ENCODE peak calls at places on chromosomes 1 and 21, in ten cellular contexts. M is OCI-LY7; B is left ventricle myocardium inferior; C is esophagus muscularis mucosa; J is CD8-positive, alpha-beta memory T cell; E is Peyer's patch; Y is BE2C; I is SJSA1; D is transverse colon; A is left lung. S is an unnamed sample.
A peak's percentile ranks its signal among the peaks of the same experiment; 100 is the strongest.

GRCh38 chr1:110647254-110647891 is 27.4 kb downstream of the KCNA3 start:
- DNase-seq in M (no peak), B (no peak), C (no peak), J (no peak), E (no peak), Y (no peak), I (no peak), D (no peak), A (no peak), S (no peak)

GRCh38 chr1:210234254-210234747 is 1.7 kb downstream of the SERTAD4 start:
- DNase-seq in M (no peak), B (no peak), C (peak; percentile 55), J (no peak), E (no peak), Y (no peak), I (no peak), D (no peak), A (no peak), S (no peak)

GRCh38 chr1:8716238-8716637 is 101.2 kb downstream of the RERE start:
- DNase-seq in M (no peak), B (no peak), C (no peak), J (no peak), E (no peak), Y (no peak), I (no peak), D (no peak), A (no peak), S (no peak)

GRCh38 chr1:203629509-203630082 is 3.0 kb downstream of the ATP2B4 start:
- DNase-seq in M (peak; percentile 59), B (peak; percentile 82), C (no peak), J (peak; percentile 50), E (peak; percentile 66), Y (peak; percentile 60), I (peak; percentile 67), D (peak; percentile 79), A (peak; percentile 73), S (peak; percentile 58)

GRCh38 chr21:42565206-42565810 is 51.7 kb downstream of the SLC37A1 start:
- DNase-seq in M (no peak), B (no peak), C (no peak), J (no peak), E (peak; percentile 14), Y (no peak), I (peak; percentile 37), D (peak; percentile 6), A (peak; percentile 19), S (no peak)

GRCh38 chr1:156794506-156795373 is 21.9 kb downstream of the SH2D2A start:
- DNase-seq in M (no peak), B (no peak), C (no peak), J (no peak), E (no peak), Y (no peak), I (no peak), D (no peak), A (no peak), S (no peak)

GRCh38 chr1:66274634-66275033 is 259.3 kb upstream of the SGIP1 start:
- DNase-seq in M (no peak), B (no peak), C (no peak), J (no peak), E (no peak), Y (no peak), I (no peak), D (no peak), A (no peak), S (no peak)

GRCh38 chr1:192133350-192133950 is 24.8 kb upstream of the RGS18 start:
- DNase-seq in M (no peak), B (no peak), C (no peak), J (no peak), E (no peak), Y (no peak), I (no peak), D (no peak), A (no peak), S (no peak)

GRCh38 chr1:155339515-155340111 is 18.9 kb downstream of the RUSC1 start:
- DNase-seq in M (no peak), B (no peak), C (no peak), J (no peak), E (no peak), Y (no peak), I (no peak), D (no peak), A (no peak), S (no peak)

GRCh38 chr1:150477320-150477719 is 9.9 kb upstream of the TARS2 start:
- DNase-seq in M (no peak), B (peak; percentile 31), C (no peak), J (no peak), E (no peak), Y (no peak), I (no peak), D (no peak), A (no peak), S (peak; percentile 77)

GRCh38 chr1:26375081-26375480 is 2.5 kb upstream of the ZNF683 start:
- DNase-seq in M (no peak), B (no peak), C (no peak), J (no peak), E (no peak), Y (no peak), I (no peak), D (no peak), A (no peak), S (no peak)

DNA sequence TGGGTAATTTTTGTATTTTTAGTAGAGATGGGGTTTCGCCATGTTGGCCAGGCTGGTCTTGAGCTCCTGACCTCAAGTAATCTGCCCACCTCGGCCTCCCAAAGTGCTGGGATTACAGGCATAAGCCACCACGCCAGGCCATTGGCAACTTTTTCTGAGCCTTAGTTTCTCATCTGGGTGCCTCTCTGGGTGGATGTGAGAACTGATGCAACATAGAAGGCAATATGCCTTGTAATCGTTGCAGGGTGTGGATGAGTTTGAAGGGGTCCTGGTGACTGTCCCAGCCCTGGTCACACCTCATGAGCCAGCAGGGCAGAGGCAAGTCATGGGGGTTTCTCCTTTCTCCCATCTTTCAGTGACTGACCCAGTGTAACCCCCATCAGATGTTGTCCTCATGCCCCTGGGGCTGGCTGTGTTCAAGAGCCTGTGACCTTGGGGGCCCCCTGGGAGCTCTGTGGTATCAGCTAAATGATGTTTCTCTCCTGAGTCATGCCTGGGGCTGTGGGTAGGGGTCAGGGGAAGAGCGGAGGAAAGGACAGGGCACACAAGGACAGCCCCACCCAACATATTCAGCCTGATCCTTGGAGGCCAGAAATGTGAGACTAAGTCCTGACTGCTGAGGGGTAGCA is 3.6 kb downstream of the COL9A2 start:
- DNase-seq in M (peak; percentile 71), B (no peak), C (no peak), J (no peak), E (peak; percentile 77), Y (no peak), I (no peak), D (no peak), A (no peak), S (no peak)
- H3K4me3 ChIP-seq in M (peak overlapping the region; percentile 3), B (no peak overlapping the region), C (no peak overlapping the region), J (no peak overlapping the region), E (no peak overlapping the region), Y (no peak overlapping the region), I (no peak overlapping the region), D (no peak overlapping the region), A (no peak overlapping the region), S (no peak overlapping the region)

DNA sequence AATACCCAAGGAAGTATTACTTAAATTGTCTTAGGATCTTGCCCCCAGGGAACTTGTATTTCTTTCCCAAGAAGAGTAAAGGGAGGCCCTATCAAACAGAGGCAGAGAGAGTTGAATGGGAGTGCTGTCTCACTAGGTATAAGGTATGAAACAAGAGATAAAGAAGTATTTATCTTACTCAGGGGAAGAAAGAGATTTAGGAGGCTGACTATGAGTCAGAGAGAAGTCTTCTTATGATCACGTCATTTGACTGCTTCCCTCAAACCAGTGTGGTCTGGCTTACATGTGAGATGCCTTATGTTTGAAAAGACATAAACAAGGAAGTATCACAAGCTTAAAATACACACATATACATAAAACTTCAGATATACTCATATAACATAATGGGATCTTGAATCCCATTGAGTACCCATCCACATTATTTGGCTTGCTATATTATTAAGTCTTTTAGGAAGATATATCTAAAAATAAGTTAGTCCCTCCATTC is 29.6 kb downstream of the DUSP10 start:
- DNase-seq in M (no peak), B (no peak), C (no peak), J (peak; percentile 16), E (peak; percentile 37), Y (no peak), I (no peak), D (no peak), A (no peak), S (no peak)
- H3K4me1 ChIP-seq in M (no peaks in the 10 kb centered on the region), B (peaks cover 37% of the 10 kb centered on the region), C (peaks cover 91% of the 10 kb centered on the region), J (peaks cover 64% of the 10 kb centered on the region), E (no peaks in the 10 kb centered on the region), Y (peaks cover 61% of the 10 kb centered on the region), I (peaks cover 48% of the 10 kb centered on the region), D (peaks cover 54% of the 10 kb centered on the region), A (peaks cover 16% of the 10 kb centered on the region), S (peaks cover 79% of the 10 kb centered on the region)

DNA sequence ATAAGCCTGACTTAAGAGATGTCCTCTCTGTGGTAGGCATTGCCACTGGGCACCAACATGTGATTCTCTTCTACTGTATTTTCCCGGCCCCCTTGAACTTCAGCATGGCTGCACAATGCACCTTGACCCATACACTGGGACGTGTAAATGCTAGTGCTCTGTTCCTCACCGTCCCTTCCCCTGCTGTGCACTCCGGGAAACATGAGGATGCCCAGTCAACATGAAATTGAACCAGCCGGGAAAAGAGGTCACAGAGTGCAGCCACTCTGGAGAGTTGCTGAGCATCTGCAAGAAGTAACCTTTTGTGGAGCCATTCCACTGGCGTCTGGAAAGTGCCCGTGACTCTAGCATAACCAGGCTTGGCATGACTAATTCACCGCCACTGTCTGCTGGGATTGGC is 646.7 kb downstream of the NPHP4 start:
- DNase-seq in M (no peak), B (no peak), C (no peak), J (no peak), E (no peak), Y (no peak), I (no peak), D (no peak), A (no peak), S (no peak)
- H3K4me3 ChIP-seq in M (no peak overlapping the region), B (no peak overlapping the region), C (no peak overlapping the region), J (no peak overlapping the region), E (no peak overlapping the region), Y (no peak overlapping the region), I (no peak overlapping the region), D (no peak overlapping the region), A (no peak overlapping the region), S (no peak overlapping the region)

GRCh38 chr1:12475158-12475934 is 142.7 kb downstream of the DHRS3 start:
- DNase-seq in M (no peak), B (no peak), C (no peak), J (no peak), E (no peak), Y (no peak), I (no peak), D (no peak), A (no peak), S (peak; percentile 49)
- H3K4me1 ChIP-seq in M (peaks cover 2% of the 10 kb centered on the region), B (peaks cover 100% of the 10 kb centered on the region), C (peaks cover 96% of the 10 kb centered on the region), J (peaks cover 100% of the 10 kb centered on the region), E (peaks cover 42% of the 10 kb centered on the region), Y (no peaks in the 10 kb centered on the region), I (peaks cover 62% of the 10 kb centered on the region), D (peaks cover 66% of the 10 kb centered on the region), A (peaks cover 58% of the 10 kb centered on the region), S (peaks cover 78% of the 10 kb centered on the region)

GRCh38 chr1:71706030-71706671 is 576.2 kb downstream of the NEGR1 start:
- DNase-seq in M (no peak), B (no peak), C (no peak), J (no peak), E (no peak), Y (peak; percentile 18), I (no peak), D (no peak), A (no peak), S (no peak)
- H3K4me3 ChIP-seq in M (no peak overlapping the region), B (no peak overlapping the region), C (no peak overlapping the region), J (no peak overlapping the region), E (no peak overlapping the region), Y (no peak overlapping the region), I (no peak overlapping the region), D (no peak overlapping the region), A (no peak overlapping the region), S (no peak overlapping the region)

S was measured in gastrocnemius medialis.